ENCODE peak calls at places on chromosomes 6 and 20, in seven cellular contexts. L is CD4-positive, alpha-beta T cell; G is T-helper 2 cell; X is hippocampal formation; M is coronary artery; H is lower lobe of right lung; C is H9. J is an unnamed sample.

GRCh38 chr6:41654433-41655020 is 16.3 kb downstream of the MDFI start:
- DNase-seq in C (no peak), L (no peak), M (no peak), X (no peak), G (no peak), H (peak), J (no peak)

GRCh38 chr6:36499918-36500317 is 47.4 kb downstream of the STK38 start:
- DNase-seq in X (no peak), H (no peak), C (no peak), G (no peak), L (no peak), M (no peak), J (no peak)

GRCh38 chr6:155147958-155148663 is 115.7 kb upstream of the CLDN20 start:
- DNase-seq in G (no peak), H (no peak), C (no peak), L (no peak), X (no peak), M (no peak), J (no peak)

GRCh38 chr20:11112837-11113236 is 439.0 kb upstream of the JAG1 start:
- DNase-seq in C (no peak), X (no peak), M (no peak), L (no peak), H (no peak), G (no peak), J (no peak)

GRCh38 chr20:23448167-23448566 is 4.5 kb downstream of the CST11 start:
- DNase-seq in X (no peak), H (no peak), C (no peak), M (no peak), G (no peak), L (no peak), J (no peak)

GRCh38 chr6:18213439-18213838 is 50.9 kb downstream of the DEK start:
- DNase-seq in L (no peak), M (no peak), H (no peak), C (no peak), G (no peak), X (no peak), J (no peak)

GRCh38 chr6:112253842-112254816 is at the start of gene LAMA4:
- DNase-seq in H (peak), G (no peak), C (peak), X (peak), M (no peak), L (no peak), J (no peak)

GRCh38 chr6:110355031-110355430 is 3.1 kb downstream of the METTL24 start:
- DNase-seq in L (no peak), X (no peak), M (no peak), C (no peak), G (no peak), H (no peak), J (no peak)

GRCh38 chr6:116483616-116484015 is 22.4 kb downstream of the CALHM6 start:
- DNase-seq in H (no peak), C (no peak), M (no peak), X (no peak), G (no peak), L (no peak), J (no peak)

GRCh38 chr6:149456311-149457021 is 28.3 kb downstream of the ZC3H12D start:
- DNase-seq in M (no peak), G (no peak), X (no peak), H (no peak), L (no peak), C (no peak), J (no peak)

GRCh38 chr6:18352842-18353241 is 34.3 kb upstream of the RNF144B start:
- DNase-seq in L (no peak), M (no peak), C (no peak), G (no peak), H (no peak), X (no peak), J (no peak)

GRCh38 chr6:31966506-31966905 is 5.4 kb downstream of the DXO start:
- DNase-seq in C (no peak), M (no peak), G (no peak), X (no peak), H (no peak), L (no peak), J (no peak)

GRCh38 chr6:84193140-84193708 is 34.2 kb downstream of the CEP162 start:
- DNase-seq in X (no peak), G (no peak), L (no peak), M (no peak), H (no peak), C (no peak), J (no peak)

GRCh38 chr6:11848852-11849731 is 70.5 kb upstream of the ADTRP start:
- DNase-seq in L (no peak), H (no peak), M (no peak), C (no peak), G (no peak), X (no peak), J (no peak)

GRCh38 chr6:41938590-41938989 is 3.0 kb downstream of the CCND3 start:
- DNase-seq in H (no peak), G (no peak), M (no peak), C (no peak), X (no peak), L (no peak), J (no peak)

GRCh38 chr6:158715330-158716311 is 65.8 kb downstream of the SYTL3 start:
- DNase-seq in X (no peak), L (no peak), H (peak), G (no peak), C (no peak), M (no peak), J (no peak)

GRCh38 chr20:31517373-31517772 is 3.1 kb downstream of the HM13 start:
- DNase-seq in C (peak), M (no peak), L (no peak), H (no peak), X (no peak), G (no peak), J (no peak)

GRCh38 chr20:57136734-57137133 is 129.7 kb downstream of the BMP7 start:
- DNase-seq in X (no peak), G (no peak), H (no peak), M (no peak), C (no peak), L (no peak), J (no peak)

GRCh38 chr6:122789862-122790739 is 1.0 kb downstream of the SMPDL3A start:
- DNase-seq in L (no peak), X (peak), G (no peak), C (peak), M (no peak), H (no peak), J (no peak)

GRCh38 chr6:14658909-14659561 is 541.5 kb downstream of the CD83 start:
- DNase-seq in H (no peak), G (no peak), M (no peak), X (no peak), L (no peak), C (no peak), J (no peak)

GRCh38 chr20:59163641-59164530 is at the start of gene ZNF831:
- DNase-seq in X (no peak), H (no peak), M (no peak), L (no peak), G (no peak), C (no peak), J (peak)

GRCh38 chr6:134289204-134289575 is 28.7 kb downstream of the SGK1 start:
- DNase-seq in L (no peak), H (no peak), M (no peak), C (no peak), G (no peak), X (no peak), J (no peak)

GRCh38 chr20:57392512-57393271 is 1.5 kb downstream of the RBM38 start:
- DNase-seq in C (no peak), H (peak), X (no peak), L (peak), M (no peak), G (peak), J (peak)